ENCODE peak calls at places on chromosomes 7 and 10, in eight cellular contexts. One of them, this sample, is unnamed.

GRCh38 chr7:136677456-136678365 is 190.7 kb upstream of the CHRM2 start:
- DNase-seq in osteoblast: no peak
- DNase-seq in vagina: no peak
- DNase-seq in H9: no peak
- DNase-seq in ovary: no peak
- DNase-seq in body of pancreas: no peak
- DNase-seq in A549: no peak
- DNase-seq in GM12878: no peak
- DNase-seq in this sample: no peak

GRCh38 chr7:48703446-48703845 is 220.9 kb upstream of the CDC14C start:
- DNase-seq in vagina: no peak
- DNase-seq in osteoblast: no peak
- DNase-seq in A549: no peak
- DNase-seq in GM12878: no peak
- DNase-seq in H9: no peak
- DNase-seq in ovary: no peak
- DNase-seq in body of pancreas: no peak
- DNase-seq in this sample: no peak

GRCh38 chr10:132753596-132753995 is 32.4 kb downstream of the NKX6-2 start:
- DNase-seq in osteoblast: no peak
- DNase-seq in GM12878: no peak
- DNase-seq in H9: no peak
- DNase-seq in ovary: no peak
- DNase-seq in A549: no peak
- DNase-seq in body of pancreas: no peak
- DNase-seq in vagina: no peak
- DNase-seq in this sample: no peak

GRCh38 chr7:100013328-100013676 is 2.1 kb upstream of the ZKSCAN1 start:
- DNase-seq in vagina: no peak
- DNase-seq in GM12878: no peak
- DNase-seq in osteoblast: no peak
- DNase-seq in A549: no peak
- DNase-seq in H9: no peak
- DNase-seq in body of pancreas: no peak
- DNase-seq in ovary: no peak
- DNase-seq in this sample: no peak

GRCh38 chr7:110852156-110852858 is 238.6 kb upstream of the LRRN3 start:
- DNase-seq in osteoblast: peak
- DNase-seq in H9: no peak
- DNase-seq in body of pancreas: no peak
- DNase-seq in A549: no peak
- DNase-seq in GM12878: no peak
- DNase-seq in vagina: no peak
- DNase-seq in ovary: no peak
- DNase-seq in this sample: no peak

GRCh38 chr10:84298077-84298476 is 30.3 kb upstream of the CCSER2 start:
- DNase-seq in H9: no peak
- DNase-seq in A549: no peak
- DNase-seq in ovary: no peak
- DNase-seq in GM12878: no peak
- DNase-seq in body of pancreas: no peak
- DNase-seq in osteoblast: no peak
- DNase-seq in vagina: no peak
- DNase-seq in this sample: no peak

GRCh38 chr7:98110249-98111022 is 3.8 kb downstream of the LMTK2 start:
- DNase-seq in osteoblast: no peak
- DNase-seq in vagina: no peak
- DNase-seq in A549: no peak
- DNase-seq in GM12878: no peak
- DNase-seq in ovary: no peak
- DNase-seq in H9: no peak
- DNase-seq in body of pancreas: peak
- DNase-seq in this sample: peak

GRCh38 chr7:19117081-19117869 is at the start of gene TWIST1:
- DNase-seq in H9: peak
- DNase-seq in vagina: peak
- DNase-seq in body of pancreas: no peak
- DNase-seq in ovary: peak
- DNase-seq in GM12878: no peak
- DNase-seq in A549: peak
- DNase-seq in osteoblast: peak
- DNase-seq in this sample: no peak

GRCh38 chr10:11091517-11092102 is 73.9 kb downstream of the CELF2 start:
- DNase-seq in H9: no peak
- DNase-seq in body of pancreas: no peak
- DNase-seq in GM12878: no peak
- DNase-seq in osteoblast: no peak
- DNase-seq in vagina: no peak
- DNase-seq in ovary: no peak
- DNase-seq in A549: no peak
- DNase-seq in this sample: no peak

GRCh38 chr10:75126277-75126676 is 14.8 kb downstream of the SAMD8 start:
- DNase-seq in A549: no peak
- DNase-seq in osteoblast: no peak
- DNase-seq in H9: no peak
- DNase-seq in ovary: no peak
- DNase-seq in body of pancreas: no peak
- DNase-seq in vagina: no peak
- DNase-seq in GM12878: no peak
- DNase-seq in this sample: no peak

GRCh38 chr7:22935269-22935668 is 78.7 kb downstream of the HYCC1 start:
- DNase-seq in H9: no peak
- DNase-seq in ovary: no peak
- DNase-seq in vagina: no peak
- DNase-seq in osteoblast: no peak
- DNase-seq in GM12878: no peak
- DNase-seq in A549: no peak
- DNase-seq in body of pancreas: no peak
- DNase-seq in this sample: no peak

GRCh38 chr10:118290471-118290995 is 51.6 kb downstream of the FAM204A start:
- DNase-seq in H9: no peak
- DNase-seq in GM12878: no peak
- DNase-seq in A549: no peak
- DNase-seq in osteoblast: no peak
- DNase-seq in body of pancreas: no peak
- DNase-seq in ovary: no peak
- DNase-seq in vagina: no peak
- DNase-seq in this sample: no peak

GRCh38 chr7:46830-47140 is 145.6 kb upstream of the FAM20C start:
- DNase-seq in GM12878: no peak
- DNase-seq in A549: no peak
- DNase-seq in body of pancreas: peak
- DNase-seq in osteoblast: peak
- DNase-seq in H9: no peak
- DNase-seq in vagina: no peak
- DNase-seq in ovary: peak
- DNase-seq in this sample: no peak

GRCh38 chr10:70549962-70550845 is 52.3 kb downstream of the PRF1 start:
- DNase-seq in H9: peak
- DNase-seq in A549: peak
- DNase-seq in osteoblast: peak
- DNase-seq in body of pancreas: peak
- DNase-seq in GM12878: peak
- DNase-seq in ovary: peak
- DNase-seq in vagina: no peak
- DNase-seq in this sample: peak

GRCh38 chr7:36455646-36456045 is 66.0 kb downstream of the ANLN start:
- DNase-seq in osteoblast: no peak
- DNase-seq in ovary: no peak
- DNase-seq in H9: no peak
- DNase-seq in GM12878: no peak
- DNase-seq in A549: no peak
- DNase-seq in body of pancreas: no peak
- DNase-seq in vagina: no peak
- DNase-seq in this sample: no peak

GRCh38 chr10:25082276-25083204 is 66.1 kb downstream of the THNSL1 start:
- DNase-seq in osteoblast: no peak
- DNase-seq in A549: no peak
- DNase-seq in GM12878: no peak
- DNase-seq in body of pancreas: no peak
- DNase-seq in ovary: no peak
- DNase-seq in H9: no peak
- DNase-seq in vagina: no peak
- DNase-seq in this sample: no peak

GRCh38 chr7:112414855-112415490 is 35.3 kb upstream of the IFRD1 start:
- DNase-seq in vagina: no peak
- DNase-seq in H9: no peak
- DNase-seq in osteoblast: no peak
- DNase-seq in ovary: no peak
- DNase-seq in GM12878: no peak
- DNase-seq in A549: peak
- DNase-seq in body of pancreas: no peak
- DNase-seq in this sample: no peak

GRCh38 chr10:22016046-22016705 is 12.6 kb upstream of the DNAJC1 start:
- DNase-seq in vagina: no peak
- DNase-seq in A549: no peak
- DNase-seq in ovary: no peak
- DNase-seq in body of pancreas: no peak
- DNase-seq in H9: no peak
- DNase-seq in GM12878: no peak
- DNase-seq in osteoblast: no peak
- DNase-seq in this sample: no peak

GRCh38 chr7:72492446-72492845 is 80.3 kb upstream of the CALN1 start:
- DNase-seq in body of pancreas: no peak
- DNase-seq in A549: no peak
- DNase-seq in GM12878: no peak
- DNase-seq in vagina: no peak
- DNase-seq in ovary: no peak
- DNase-seq in osteoblast: no peak
- DNase-seq in H9: no peak
- DNase-seq in this sample: no peak

DNA sequence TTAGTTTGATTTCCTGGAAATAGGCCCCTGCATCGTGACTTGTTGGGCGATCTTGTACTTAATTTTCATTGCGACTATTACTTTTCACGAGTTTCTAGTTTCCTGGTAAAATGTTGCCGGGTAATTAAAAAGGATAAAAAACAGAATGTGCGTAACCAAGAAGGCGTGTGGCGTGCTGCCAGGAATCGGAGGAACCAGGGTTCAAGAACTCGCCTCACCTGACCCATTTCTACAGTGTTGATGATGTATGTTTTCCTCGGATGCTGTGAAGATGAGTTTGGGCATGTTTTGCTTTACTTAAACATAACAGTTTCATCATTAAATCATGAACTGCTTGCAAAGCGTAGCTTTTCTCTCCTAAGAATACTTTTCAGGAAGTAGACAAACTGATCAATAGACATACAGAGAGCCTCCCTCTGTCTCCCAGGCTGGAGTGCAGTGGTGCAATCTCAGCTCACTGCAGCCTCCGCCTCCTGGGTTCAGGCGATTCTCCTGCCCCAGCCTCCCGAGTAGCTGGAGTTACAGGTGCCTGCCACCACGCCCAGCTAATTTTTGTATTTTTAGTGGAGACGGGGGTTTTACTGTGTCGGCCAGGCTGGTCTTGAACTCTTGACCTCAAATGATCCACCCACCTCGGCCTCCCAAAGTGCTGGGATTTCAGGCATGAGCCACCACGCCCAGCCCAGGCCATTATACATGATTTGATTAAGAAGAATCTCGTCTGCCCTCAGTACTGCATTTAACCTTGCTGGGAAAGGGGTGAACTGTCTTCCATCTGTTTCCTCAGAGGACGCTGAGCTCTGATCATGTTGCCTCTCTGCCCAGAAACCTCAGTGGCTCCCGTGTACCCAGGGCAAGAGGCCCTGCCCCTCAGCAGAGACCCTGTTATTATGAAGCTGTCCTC is 9.1 kb downstream of the FOXK1 start:
- DNase-seq in H9: no peak
- DNase-seq in GM12878: no peak
- DNase-seq in osteoblast: peak
- DNase-seq in A549: no peak
- DNase-seq in ovary: no peak
- DNase-seq in vagina: no peak
- DNase-seq in body of pancreas: no peak
- DNase-seq in this sample: no peak
- H3K27ac ChIP-seq in H9: no peak
- H3K27ac ChIP-seq in GM12878: no peak
- H3K27ac ChIP-seq in osteoblast: no peak
- H3K27ac ChIP-seq in A549: peak
- H3K27ac ChIP-seq in ovary: peak
- H3K27ac ChIP-seq in vagina: peak
- H3K27ac ChIP-seq in body of pancreas: no peak
- H3K27ac ChIP-seq in this sample: no peak

GRCh38 chr10:50314169-50315071 is 63.1 kb upstream of the ASAH2 start:
- DNase-seq in vagina: no peak
- DNase-seq in body of pancreas: no peak
- DNase-seq in A549: no peak
- DNase-seq in osteoblast: no peak
- DNase-seq in H9: no peak
- DNase-seq in ovary: no peak
- DNase-seq in GM12878: no peak
- DNase-seq in this sample: no peak

GRCh38 chr10:50316169-50316568 is 64.9 kb upstream of the ASAH2 start:
- DNase-seq in ovary: no peak
- DNase-seq in H9: no peak
- DNase-seq in body of pancreas: no peak
- DNase-seq in GM12878: no peak
- DNase-seq in osteoblast: no peak
- DNase-seq in A549: no peak
- DNase-seq in vagina: no peak
- DNase-seq in this sample: no peak

GRCh38 chr10:50309342-50309741 is 58.0 kb upstream of the ASAH2 start:
- DNase-seq in H9: no peak
- DNase-seq in GM12878: no peak
- DNase-seq in vagina: no peak
- DNase-seq in body of pancreas: no peak
- DNase-seq in ovary: no peak
- DNase-seq in A549: no peak
- DNase-seq in osteoblast: no peak
- DNase-seq in this sample: no peak

GRCh38 chr10:50312464-50313437 is 61.4 kb upstream of the ASAH2 start:
- DNase-seq in H9: no peak
- DNase-seq in A549: no peak
- DNase-seq in ovary: no peak
- DNase-seq in body of pancreas: no peak
- DNase-seq in osteoblast: peak
- DNase-seq in GM12878: no peak
- DNase-seq in vagina: no peak
- DNase-seq in this sample: no peak

GRCh38 chr10:50310560-50311174 is 59.4 kb upstream of the ASAH2 start:
- DNase-seq in body of pancreas: no peak
- DNase-seq in osteoblast: peak
- DNase-seq in ovary: no peak
- DNase-seq in vagina: no peak
- DNase-seq in GM12878: no peak
- DNase-seq in A549: peak
- DNase-seq in H9: peak
- DNase-seq in this sample: no peak
- TF ChIP-seq CTCF in body of pancreas: peak
- TF ChIP-seq CTCF in osteoblast: peak
- TF ChIP-seq CTCF in ovary: no peak
- TF ChIP-seq CTCF in vagina: no peak
- TF ChIP-seq CTCF in GM12878: peak
- TF ChIP-seq CTCF in A549: peak
- TF ChIP-seq CTCF in H9: peak
- TF ChIP-seq CTCF in this sample: no peak

GRCh38 chr7:143042159-143042820 is 9.9 kb upstream of the OR6V1 start:
- DNase-seq in osteoblast: no peak
- DNase-seq in body of pancreas: no peak
- DNase-seq in GM12878: no peak
- DNase-seq in vagina: no peak
- DNase-seq in A549: no peak
- DNase-seq in H9: no peak
- DNase-seq in ovary: no peak
- DNase-seq in this sample: no peak
- H3K27ac ChIP-seq in osteoblast: peak
- H3K27ac ChIP-seq in body of pancreas: no peak
- H3K27ac ChIP-seq in GM12878: no peak
- H3K27ac ChIP-seq in vagina: no peak
- H3K27ac ChIP-seq in A549: no peak
- H3K27ac ChIP-seq in H9: no peak
- H3K27ac ChIP-seq in ovary: no peak
- H3K27ac ChIP-seq in this sample: no peak

GRCh38 chr7:105013818-105014724 is at the start of gene KMT2E:
- DNase-seq in H9: peak
- DNase-seq in A549: peak
- DNase-seq in ovary: peak
- DNase-seq in GM12878: peak
- DNase-seq in osteoblast: peak
- DNase-seq in vagina: peak
- DNase-seq in body of pancreas: peak
- DNase-seq in this sample: peak
- TF ChIP-seq CTCF in H9: no peak
- TF ChIP-seq CTCF in A549: no peak
- TF ChIP-seq CTCF in ovary: peak
- TF ChIP-seq CTCF in GM12878: no peak
- TF ChIP-seq CTCF in osteoblast: no peak
- TF ChIP-seq CTCF in vagina: no peak
- TF ChIP-seq CTCF in body of pancreas: peak
- TF ChIP-seq CTCF in this sample: no peak